ENCODE peak calls at places on chromosome 13, in four cellular contexts. Z is CD4-positive, alpha-beta memory T cell; A is cardiac muscle cell; W is psoas muscle. M is an unnamed sample.

GRCh38 chr13:42865703-42866102 is 84.3 kb downstream of the FAM216B start:
- DNase-seq in A (peak; percentile 61), W (no peak), Z (no peak), M (no peak)

GRCh38 chr13:79972066-79972569 is 368.8 kb downstream of the SPRY2 start:
- DNase-seq in Z (no peak), A (no peak), W (no peak), M (no peak)

GRCh38 chr13:103965506-103966243 is 899.5 kb upstream of the SLC10A2 start:
- DNase-seq in Z (no peak), A (no peak), W (no peak), M (no peak)

GRCh38 chr13:72565893-72566292 is 161.5 kb downstream of the MZT1 start:
- DNase-seq in A (peak; percentile 39), W (no peak), Z (no peak), M (no peak)

GRCh38 chr13:33721719-33722118 is 96.2 kb upstream of the RFC3 start:
- DNase-seq in A (peak; percentile 50), W (no peak), Z (no peak), M (no peak)

GRCh38 chr13:112715715-112716460 is 26.1 kb downstream of the ATP11A start:
- DNase-seq in W (no peak), Z (no peak), A (no peak), M (no peak)

GRCh38 chr13:63910406-63910957 is 2494.8 kb upstream of the PCDH20 start:
- DNase-seq in W (no peak), Z (no peak), A (peak; percentile 4), M (no peak)

GRCh38 chr13:42680748-42681147 is 100.6 kb upstream of the FAM216B start:
- DNase-seq in W (no peak), Z (no peak), A (no peak), M (no peak)

GRCh38 chr13:45538382-45538781 is 73.6 kb downstream of the COG3 start:
- DNase-seq in Z (no peak), W (no peak), A (no peak), M (no peak)

GRCh38 chr13:34578471-34578870 is 363.6 kb upstream of the NBEA start:
- DNase-seq in A (peak; percentile 50), Z (no peak), W (no peak), M (no peak)

GRCh38 chr13:110062777-110063442 is 244.0 kb downstream of the COL4A1 start:
- DNase-seq in W (no peak), A (no peak), Z (no peak), M (no peak)

GRCh38 chr13:110574161-110574560 is 12.6 kb upstream of the RAB20 start:
- DNase-seq in A (peak; percentile 11), Z (no peak), W (no peak), M (no peak)

GRCh38 chr13:105410602-105411001 is 1124.9 kb downstream of the EFNB2 start:
- DNase-seq in A (peak; percentile 61), W (peak; percentile 37), Z (peak; percentile 17), M (no peak)
- H3K4me3 ChIP-seq in A (no peak overlapping the region), W (no peak overlapping the region), Z (no peak overlapping the region), M (no peak overlapping the region)

GRCh38 chr13:30690282-30691188 is 44.8 kb upstream of the ALOX5AP start:
- DNase-seq in W (peak; percentile 72), Z (no peak), A (peak; percentile 98), M (peak; percentile 24)
- H3K4me3 ChIP-seq in W (peak overlapping the region; percentile 56), Z (no peak overlapping the region), A (no peak overlapping the region), M (peak overlapping the region; percentile 24)

GRCh38 chr13:38684714-38685113 is 2.2 kb upstream of the FREM2 start:
- DNase-seq in A (no peak), W (no peak), Z (no peak), M (no peak)

GRCh38 chr13:38687246-38688229 is 661 bp downstream of the FREM2 start:
- DNase-seq in W (no peak), Z (no peak), A (peak; percentile 12), M (no peak)

GRCh38 chr13:38688674-38689073 is 1.8 kb downstream of the FREM2 start:
- DNase-seq in W (no peak), A (no peak), Z (peak; percentile 26), M (no peak)

GRCh38 chr13:38685974-38686571 is 804 bp upstream of the FREM2 start:
- DNase-seq in Z (no peak), W (no peak), A (peak; percentile 15), M (no peak)

GRCh38 chr13:38686635-38687245 is at the start of gene FREM2:
- DNase-seq in A (peak; percentile 13), Z (no peak), W (peak; percentile 20), M (no peak)
- H3K4me3 ChIP-seq in A (peak within 1 kb of the TSS; percentile 64), Z (no peak within 1 kb of the TSS), W (peak within 1 kb of the TSS; percentile 89), M (no peak within 1 kb of the TSS)

GRCh38 chr13:97239306-97239705 is 17.2 kb downstream of the MBNL2 start:
- DNase-seq in A (no peak), W (no peak), Z (no peak), M (no peak)

GRCh38 chr13:97238883-97239282 is 16.8 kb downstream of the MBNL2 start:
- DNase-seq in Z (no peak), A (no peak), W (no peak), M (no peak)

GRCh38 chr13:97237388-97237787 is 15.3 kb downstream of the MBNL2 start:
- DNase-seq in A (no peak), Z (no peak), W (no peak), M (no peak)

GRCh38 chr13:97239943-97240788 is 18.0 kb downstream of the MBNL2 start:
- DNase-seq in Z (no peak), W (no peak), A (no peak), M (no peak)

DNA sequence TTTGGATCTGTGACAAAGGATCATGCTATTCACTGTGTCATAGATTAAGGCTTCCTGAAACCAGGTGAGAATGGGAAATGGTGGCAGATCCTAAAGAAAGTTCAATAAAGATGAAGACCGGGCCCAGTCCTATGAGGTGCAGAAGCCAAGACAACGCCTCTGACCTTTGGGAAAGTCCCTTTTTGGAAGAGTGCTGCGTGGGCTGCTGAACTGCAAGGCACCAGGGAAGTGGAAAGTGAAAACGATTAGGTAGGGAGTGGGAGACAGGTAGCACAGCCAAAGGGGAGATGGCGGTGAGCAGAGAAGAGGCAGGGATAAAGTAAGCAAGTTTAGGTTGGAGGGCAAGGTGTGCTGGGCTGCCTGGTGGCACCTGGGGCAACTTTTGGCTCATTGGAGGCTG is 16.3 kb downstream of the MBNL2 start:
- DNase-seq in W (no peak), Z (peak; percentile 53), A (no peak), M (no peak)
- H3K4me3 ChIP-seq in W (no peak overlapping the region), Z (no peak overlapping the region), A (no peak overlapping the region), M (no peak overlapping the region)

GRCh38 chr13:114319441-114319871 is 5.2 kb downstream of the CHAMP1 start:
- DNase-seq in Z (no peak), A (peak; percentile 58), W (no peak), M (no peak)
- H3K4me3 ChIP-seq in Z (no peak overlapping the region), A (no peak overlapping the region), W (no peak overlapping the region), M (no peak overlapping the region)

DNA sequence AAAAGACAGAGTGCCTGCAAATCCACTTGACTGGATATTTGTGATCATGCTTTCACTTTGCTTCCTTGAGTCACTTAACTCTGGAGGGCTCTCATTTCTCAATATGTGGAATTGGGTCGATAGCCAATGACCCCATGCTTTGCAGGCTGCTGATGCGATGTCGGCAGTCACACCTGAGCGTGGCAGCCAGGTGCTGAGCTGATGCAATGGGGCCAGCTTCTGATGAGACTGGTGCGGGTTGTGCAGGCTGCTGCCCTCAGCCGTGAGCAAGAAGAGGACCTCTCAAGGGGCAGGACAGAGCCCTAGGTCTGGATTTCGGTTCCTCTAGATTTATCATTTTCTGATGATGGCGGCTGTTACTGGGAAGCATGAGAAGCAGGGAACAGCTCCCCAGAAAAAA is 334.1 kb downstream of the TEX29 start:
- DNase-seq in W (no peak), Z (no peak), A (no peak), M (no peak)
- H3K4me3 ChIP-seq in W (no peak overlapping the region), Z (no peak overlapping the region), A (no peak overlapping the region), M (no peak overlapping the region)

DNA sequence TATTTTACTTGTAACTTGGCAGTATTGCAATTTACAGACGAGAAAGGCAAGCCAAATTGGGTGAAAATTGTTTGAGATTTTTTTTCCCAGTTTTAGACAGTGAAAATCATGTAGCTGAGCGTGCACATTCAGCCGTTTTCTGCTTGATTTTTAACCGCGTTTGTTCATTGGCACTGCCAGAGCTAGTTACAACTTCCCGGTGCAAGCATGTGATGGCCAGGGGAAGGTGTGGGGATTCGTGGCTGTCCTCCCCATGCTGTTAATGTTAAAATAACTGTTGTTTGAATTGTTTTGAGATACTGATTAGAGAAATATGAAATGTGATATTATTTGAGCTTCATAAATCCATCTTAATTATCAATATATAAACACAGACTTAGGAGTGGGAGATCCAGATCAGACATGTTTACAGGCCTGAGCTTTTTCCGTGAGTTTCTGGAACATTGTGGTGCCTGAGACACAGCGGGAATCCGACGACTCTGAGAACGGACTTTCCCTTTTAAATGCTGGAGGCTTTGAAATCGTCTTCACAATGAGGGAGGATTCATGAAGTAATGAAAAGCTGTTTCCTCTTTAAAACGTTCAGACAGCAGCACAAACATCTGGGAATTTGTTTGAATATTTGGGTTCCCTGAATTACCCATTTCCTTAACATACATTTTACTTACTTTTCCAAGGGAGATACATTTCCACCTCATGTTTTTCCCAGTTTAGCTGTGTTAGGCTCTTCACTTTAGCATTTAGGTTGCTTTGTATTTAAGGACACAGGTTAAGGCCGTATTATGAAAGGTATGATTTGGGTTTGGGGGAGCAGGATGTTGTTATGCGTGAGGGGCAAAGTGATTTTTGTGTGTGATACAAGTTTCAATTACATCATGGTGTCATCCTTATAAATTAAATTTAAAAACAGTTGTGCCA is 125.8 kb downstream of the KCNRG start:
- DNase-seq in Z (no peak), W (no peak), A (peak; percentile 5), M (no peak)
- H3K4me3 ChIP-seq in Z (no peak overlapping the region), W (no peak overlapping the region), A (no peak overlapping the region), M (no peak overlapping the region)

DNA sequence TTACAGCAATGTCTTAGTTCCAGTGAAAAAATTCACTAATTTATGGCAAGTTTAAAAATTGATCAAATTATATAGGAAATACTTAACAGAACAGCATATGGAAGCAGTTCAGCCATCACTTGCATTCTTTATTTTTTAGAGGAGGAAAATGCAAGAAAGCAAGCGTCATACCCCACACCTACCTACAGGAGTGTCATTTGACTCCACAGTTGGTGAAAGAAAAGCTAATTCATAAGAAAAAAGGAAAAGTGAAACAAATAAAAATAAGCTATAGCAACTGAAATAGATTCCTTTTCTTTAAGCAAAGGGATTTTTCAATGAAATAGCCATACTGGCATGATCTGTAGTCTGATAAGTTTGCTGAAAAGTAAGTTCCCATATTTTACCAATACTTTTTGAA is 111.0 kb downstream of the DOCK9 start:
- DNase-seq in W (no peak), Z (no peak), A (no peak), M (no peak)
- H3K4me3 ChIP-seq in W (no peak overlapping the region), Z (no peak overlapping the region), A (no peak overlapping the region), M (no peak overlapping the region)

GRCh38 chr13:48859168-48860105 is 116.3 kb upstream of the FNDC3A start:
- DNase-seq in Z (no peak), A (no peak), W (no peak), M (no peak)
- H3K4me3 ChIP-seq in Z (no peak overlapping the region), A (no peak overlapping the region), W (no peak overlapping the region), M (no peak overlapping the region)